ENCODE peak calls at places on chromosomes 13 and 19, in seven cellular contexts. Z, Q, E, N, Y, K and H are unnamed samples.

GRCh38 chr13:60654405-60654804 is 257.4 kb downstream of the TDRD3 start:
- DNase-seq in E (no peak), N (peak), K (no peak), Y (no peak), Z (no peak), Q (peak), H (no peak)

GRCh38 chr19:33344210-33344609 is 29.3 kb upstream of the CEBPG start:
- DNase-seq in K (no peak), Y (no peak), E (no peak), Z (no peak), N (no peak), Q (no peak), H (no peak)

GRCh38 chr19:15551183-15552004 is 43.1 kb downstream of the CYP4F22 start:
- DNase-seq in N (peak), Y (peak), Q (no peak), Z (peak), K (peak), E (peak), H (no peak)

GRCh38 chr13:41791056-41791455 is 169.9 kb downstream of the VWA8 start:
- DNase-seq in Q (no peak), E (no peak), Y (no peak), N (no peak), K (no peak), Z (no peak), H (no peak)

GRCh38 chr19:16581971-16582343 is 9.7 kb upstream of the SLC35E1 start:
- DNase-seq in Y (no peak), Q (no peak), N (no peak), E (no peak), Z (no peak), K (no peak), H (no peak)

GRCh38 chr19:55446060-55446459 is 3.0 kb upstream of the SHISA7 start:
- DNase-seq in Y (no peak), E (no peak), Q (no peak), Z (no peak), K (no peak), N (no peak), H (no peak)

GRCh38 chr13:30299746-30300145 is 7.6 kb downstream of the KATNAL1 start:
- DNase-seq in Q (no peak), K (no peak), E (no peak), Z (no peak), N (no peak), Y (no peak), H (no peak)

GRCh38 chr13:93262729-93263128 is 36.1 kb downstream of the GPC6 start:
- DNase-seq in E (no peak), Y (no peak), K (no peak), Q (no peak), Z (no peak), N (no peak), H (no peak)

GRCh38 chr13:37138169-37138568 is 32.7 kb upstream of the CSNK1A1L start:
- DNase-seq in Q (no peak), Y (no peak), K (no peak), Z (no peak), N (no peak), E (no peak), H (no peak)

GRCh38 chr13:40026174-40026585 is 370.7 kb downstream of the COG6 start:
- DNase-seq in E (no peak), Y (no peak), Q (no peak), Z (no peak), K (no peak), N (no peak), H (peak)

GRCh38 chr13:50370303-50370950 is 355.2 kb downstream of the KCNRG start:
- DNase-seq in Z (no peak), E (no peak), N (no peak), Y (no peak), K (no peak), Q (no peak), H (peak)

DNA sequence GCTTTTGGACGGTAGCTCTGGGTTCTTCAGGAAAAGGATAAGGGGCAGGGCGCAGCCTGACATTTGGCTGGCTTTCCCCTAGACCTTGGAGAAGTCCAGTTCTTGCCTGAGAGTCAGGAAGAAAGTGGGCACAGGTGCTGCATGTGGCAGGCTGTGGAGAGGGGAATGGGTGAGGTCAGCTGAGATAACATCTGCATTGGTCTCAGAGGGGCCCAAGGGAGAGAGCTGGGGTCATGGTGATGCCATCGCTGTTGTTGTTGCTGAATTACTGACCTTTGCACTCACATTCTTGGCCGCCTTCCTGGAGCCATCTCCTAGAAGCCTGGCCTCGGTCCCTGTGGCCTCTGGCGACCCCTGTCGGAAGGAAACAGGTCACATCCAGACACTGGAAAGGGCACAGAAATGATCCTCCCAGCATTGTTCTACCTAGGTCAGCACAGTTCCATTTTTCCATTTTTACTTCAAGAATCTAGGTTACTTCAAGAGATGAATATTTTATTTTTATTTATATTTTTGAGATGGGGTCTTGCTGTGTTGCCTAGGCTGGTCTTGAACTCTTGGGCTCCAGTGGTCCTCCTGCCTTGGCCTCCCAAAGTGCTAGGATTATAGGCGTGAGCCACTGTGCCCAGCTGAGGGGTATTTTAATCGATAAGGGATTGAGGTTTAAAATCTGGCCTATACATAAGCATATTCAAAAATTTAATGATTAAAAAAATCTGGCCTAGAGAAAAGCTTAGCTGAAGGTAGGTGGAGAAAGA is 6.5 kb upstream of the LIPE start:
- DNase-seq in Y (peak), Z (no peak), E (peak), Q (peak), K (peak), N (peak), H (no peak)
- TF ChIP-seq EP300 in Y (no peak), Z (no peak), E (no peak), Q (peak), K (no peak), N (no peak), H (no peak)

GRCh38 chr13:33092422-33092987 is 76.3 kb downstream of the KL start:
- DNase-seq in Q (no peak), Y (no peak), E (no peak), N (no peak), K (no peak), Z (no peak), H (no peak)
- TF ChIP-seq EP300 in Q (no peak), Y (no peak), E (no peak), N (no peak), K (no peak), Z (no peak), H (no peak)

GRCh38 chr13:23433171-23434153 is at the start of gene SACS:
- DNase-seq in Q (no peak), Y (no peak), E (peak), K (no peak), Z (peak), N (no peak), H (no peak)
- TF ChIP-seq EP300 in Q (no peak), Y (no peak), E (no peak), K (no peak), Z (no peak), N (no peak), H (no peak)

DNA sequence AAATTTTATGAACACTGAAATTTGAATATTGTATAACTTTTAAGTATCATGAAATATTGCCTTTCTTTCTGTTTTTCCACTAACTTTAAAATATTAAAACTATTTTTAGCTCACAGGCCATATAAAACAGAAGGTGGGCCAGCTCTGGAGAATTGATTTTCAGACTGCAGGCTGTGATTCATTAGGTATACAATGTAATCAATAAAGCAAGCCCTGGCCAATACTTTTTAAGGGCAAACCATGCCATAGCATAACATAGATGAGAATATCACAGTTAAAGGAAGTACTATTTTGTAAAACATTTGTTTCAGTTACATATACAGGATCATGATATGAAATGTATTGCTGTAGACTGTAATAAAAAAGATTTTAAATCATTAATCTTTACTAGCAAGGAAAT is 197.6 kb downstream of the MAB21L1 start:
- DNase-seq in E (no peak), N (no peak), Q (no peak), Z (no peak), Y (no peak), K (no peak), H (no peak)
- TF ChIP-seq EP300 in E (no peak), N (no peak), Q (no peak), Z (no peak), Y (no peak), K (no peak), H (no peak)